ENCODE peak calls at places on chromosomes 7 and 10, in nine cellular contexts. S is A549, Z is GM10248, L is thoracic aorta, U is B cell, M is glutamatergic neuron, A is astrocyte of the spinal cord, Q is nephron progenitor cell, J is brain microvascular endothelial cell. F is an unnamed sample.

GRCh38 chr10:8581521-8582225 is 527.2 kb downstream of the GATA3 start:
- DNase-seq in S (no peak), Z (no peak), L (no peak), U (no peak), M (no peak), A (no peak), Q (no peak), J (no peak), F (no peak)

GRCh38 chr7:100983451-100984187 is 14.3 kb downstream of the MUC12 start:
- DNase-seq in S (peak), Z (no peak), L (no peak), U (no peak), M (no peak), A (no peak), Q (no peak), J (peak), F (no peak)

GRCh38 chr10:74058658-74059057 is 60.7 kb downstream of the VCL start:
- DNase-seq in S (peak), Z (peak), L (no peak), U (peak), M (no peak), A (no peak), Q (no peak), J (no peak), F (no peak)

GRCh38 chr7:83467493-83467892 is 181.4 kb downstream of the SEMA3E start:
- DNase-seq in S (no peak), Z (no peak), L (no peak), U (no peak), M (no peak), A (no peak), Q (no peak), J (no peak), F (no peak)

GRCh38 chr10:71684356-71685173 is 35.0 kb downstream of the C10orf105 start:
- DNase-seq in S (peak), Z (no peak), L (no peak), U (no peak), M (no peak), A (no peak), Q (no peak), J (no peak), F (no peak)

GRCh38 chr10:110936757-110937156 is 17.4 kb downstream of the SHOC2 start:
- DNase-seq in S (no peak), Z (no peak), L (no peak), U (no peak), M (no peak), A (no peak), Q (no peak), J (no peak), F (no peak)

GRCh38 chr7:23333671-23334246 is 34.6 kb downstream of the MALSU1 start:
- DNase-seq in S (peak), Z (no peak), L (no peak), U (no peak), M (no peak), A (peak), Q (no peak), J (peak), F (no peak)

GRCh38 chr7:28964056-28964455 is 5.9 kb upstream of the TRIL start:
- DNase-seq in S (no peak), Z (no peak), L (no peak), U (no peak), M (no peak), A (no peak), Q (no peak), J (no peak), F (no peak)

GRCh38 chr7:158530800-158531609 is 56.6 kb downstream of the PTPRN2 start:
- DNase-seq in S (no peak), Z (no peak), L (no peak), U (no peak), M (no peak), A (no peak), Q (no peak), J (no peak), F (no peak)

GRCh38 chr10:35372329-35372728 is 36.0 kb downstream of the CCNY start:
- DNase-seq in S (no peak), Z (no peak), L (no peak), U (no peak), M (no peak), A (peak), Q (no peak), J (no peak), F (no peak)

GRCh38 chr7:117278040-117278439 is 44.8 kb downstream of the WNT2 start:
- DNase-seq in S (no peak), Z (no peak), L (no peak), U (no peak), M (no peak), A (no peak), Q (no peak), J (no peak), F (no peak)

GRCh38 chr10:84423729-84424128 is 95.3 kb downstream of the CCSER2 start:
- DNase-seq in S (no peak), Z (no peak), L (no peak), U (no peak), M (no peak), A (no peak), Q (no peak), J (no peak), F (no peak)

GRCh38 chr7:39811161-39811614 is 138.9 kb upstream of the CDK13 start:
- DNase-seq in S (peak), Z (no peak), L (no peak), U (no peak), M (no peak), A (peak), Q (peak), J (no peak), F (no peak)

GRCh38 chr7:149133311-149133710 is 7.2 kb upstream of the ZNF425 start:
- DNase-seq in S (no peak), Z (no peak), L (no peak), U (no peak), M (no peak), A (no peak), Q (no peak), J (no peak), F (no peak)

GRCh38 chr10:13990392-13990805 is 340.3 kb downstream of the FRMD4A start:
- DNase-seq in S (no peak), Z (no peak), L (no peak), U (no peak), M (no peak), A (no peak), Q (peak), J (no peak), F (peak)

GRCh38 chr10:119742988-119743646 is 17.3 kb downstream of the INPP5F start:
- DNase-seq in S (no peak), Z (no peak), L (no peak), U (no peak), M (no peak), A (no peak), Q (peak), J (peak), F (no peak)

DNA sequence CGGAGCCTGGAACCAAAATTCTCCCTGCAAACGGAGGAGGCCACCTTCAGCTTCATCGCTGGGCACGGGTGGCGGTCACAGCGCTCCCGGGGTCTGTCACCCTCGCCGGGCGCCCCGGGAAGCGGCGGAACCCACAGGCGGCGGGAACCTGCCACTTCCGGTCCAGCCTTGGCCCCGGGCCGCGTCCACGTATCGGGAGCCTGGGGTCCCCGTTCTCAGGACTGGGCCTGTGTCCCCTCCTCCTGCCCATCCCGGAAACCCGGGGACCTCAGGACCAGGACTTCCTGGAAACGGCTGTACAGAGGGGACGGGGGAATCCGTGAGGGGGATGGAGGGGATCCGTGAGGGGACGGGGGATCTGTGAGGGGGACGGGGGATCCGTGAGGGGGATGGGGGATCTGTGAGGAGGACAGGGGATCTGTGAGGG is 25.4 kb downstream of the PDGFA start:
- DNase-seq in S (no peak), Z (peak), L (no peak), U (no peak), M (peak), A (no peak), Q (no peak), J (no peak), F (no peak)
- TF ChIP-seq CTCF in S (no peak), Z (no peak), L (no peak), U (no peak), M (no peak), A (no peak), Q (no peak), J (no peak), F (no peak)

DNA sequence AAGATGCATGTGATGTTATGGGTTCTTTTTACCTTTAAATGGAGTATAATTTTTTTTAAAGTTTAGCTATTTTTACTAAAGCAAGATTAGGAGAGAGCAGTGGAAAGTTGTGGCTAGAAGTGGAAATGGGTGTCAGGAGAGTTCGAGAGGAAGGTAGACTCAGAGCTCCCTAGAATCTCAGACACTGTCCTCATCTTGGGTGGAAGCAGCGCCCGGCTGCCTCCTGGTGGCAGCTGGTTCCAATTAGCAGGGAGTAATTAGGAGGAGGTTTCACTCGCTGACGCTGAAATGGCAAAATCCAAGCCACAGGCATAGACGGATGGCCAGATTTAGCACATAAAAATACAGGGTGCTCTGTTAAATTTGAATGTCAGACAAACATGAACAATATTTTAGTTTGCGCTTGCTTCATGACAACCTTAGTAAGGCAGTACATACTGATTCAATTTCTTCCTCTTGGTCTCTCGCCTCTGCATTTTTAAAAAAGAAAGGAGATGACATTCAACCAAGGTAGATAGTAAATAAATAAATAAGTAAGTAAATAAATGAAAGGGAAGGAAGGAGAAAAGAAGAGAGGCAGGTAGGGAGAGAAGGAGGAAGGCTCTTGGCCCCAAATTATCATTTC is 58.5 kb downstream of the LGI1 start:
- DNase-seq in S (peak), Z (peak), L (no peak), U (no peak), M (peak), A (peak), Q (peak), J (peak), F (peak)
- TF ChIP-seq CTCF in S (peak), Z (peak), L (peak), U (peak), M (peak), A (peak), Q (peak), J (peak), F (peak)

GRCh38 chr7:47337531-47337930 is 244.4 kb downstream of the TNS3 start:
- DNase-seq in S (peak), Z (peak), L (no peak), U (no peak), M (no peak), A (no peak), Q (no peak), J (no peak), F (no peak)
- TF ChIP-seq CTCF in S (no peak), Z (peak), L (no peak), U (no peak), M (no peak), A (no peak), Q (no peak), J (peak), F (no peak)

GRCh38 chr7:3301831-3302618 is 973 bp downstream of the SDK1 start:
- DNase-seq in S (peak), Z (no peak), L (no peak), U (no peak), M (peak), A (peak), Q (peak), J (no peak), F (no peak)
- TF ChIP-seq CTCF in S (no peak), Z (no peak), L (peak), U (no peak), M (no peak), A (peak), Q (no peak), J (peak), F (no peak)

GRCh38 chr10:18421726-18422293 is 229.6 kb downstream of the NSUN6 start:
- DNase-seq in S (no peak), Z (no peak), L (no peak), U (no peak), M (no peak), A (no peak), Q (no peak), J (no peak), F (no peak)

GRCh38 chr10:18414061-18414460 is 237.3 kb downstream of the NSUN6 start:
- DNase-seq in S (no peak), Z (no peak), L (no peak), U (no peak), M (no peak), A (no peak), Q (no peak), J (no peak), F (no peak)

GRCh38 chr10:18418579-18419210 is 232.7 kb downstream of the NSUN6 start:
- DNase-seq in S (no peak), Z (no peak), L (no peak), U (no peak), M (no peak), A (no peak), Q (no peak), J (peak), F (no peak)

GRCh38 chr10:18419945-18420344 is 231.4 kb downstream of the NSUN6 start:
- DNase-seq in S (no peak), Z (no peak), L (no peak), U (no peak), M (no peak), A (no peak), Q (no peak), J (no peak), F (no peak)

DNA sequence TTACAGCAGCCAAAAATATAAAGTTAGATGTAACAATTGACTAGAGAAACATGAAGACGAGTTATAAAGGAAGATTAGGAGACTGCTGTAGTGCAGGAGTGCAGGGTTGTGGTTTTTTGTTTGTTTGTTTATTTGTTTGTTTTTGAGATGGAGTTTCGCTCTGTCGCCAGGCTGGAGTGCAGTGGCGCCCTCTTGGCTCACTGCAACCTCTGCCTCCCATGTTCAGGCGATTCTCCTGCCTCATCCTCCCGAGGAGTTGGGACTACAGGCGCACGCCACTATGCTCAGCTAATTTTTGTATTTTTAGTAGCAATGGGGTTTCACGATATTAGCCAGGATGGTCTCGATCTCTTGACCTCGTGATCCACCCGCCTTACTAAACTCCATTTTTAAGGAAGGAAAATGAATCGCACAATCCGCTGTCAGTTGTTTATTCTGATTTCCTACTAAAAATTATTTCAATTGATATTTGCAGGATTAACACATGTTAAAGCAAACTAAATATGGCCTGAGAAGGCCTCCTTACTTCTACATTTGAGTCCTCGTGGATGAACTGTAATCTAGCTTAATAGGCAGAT is 233.3 kb downstream of the NSUN6 start:
- DNase-seq in S (no peak), Z (no peak), L (no peak), U (no peak), M (no peak), A (no peak), Q (no peak), J (no peak), F (no peak)
- TF ChIP-seq CTCF in S (no peak), Z (no peak), L (no peak), U (no peak), M (no peak), A (no peak), Q (no peak), J (no peak), F (no peak)

GRCh38 chr7:42289473-42289872 is 52.5 kb upstream of the GLI3 start:
- DNase-seq in S (no peak), Z (no peak), L (no peak), U (no peak), M (no peak), A (no peak), Q (no peak), J (no peak), F (no peak)

GRCh38 chr7:42283553-42283952 is 46.5 kb upstream of the GLI3 start:
- DNase-seq in S (no peak), Z (no peak), L (no peak), U (no peak), M (no peak), A (peak), Q (no peak), J (no peak), F (no peak)

DNA sequence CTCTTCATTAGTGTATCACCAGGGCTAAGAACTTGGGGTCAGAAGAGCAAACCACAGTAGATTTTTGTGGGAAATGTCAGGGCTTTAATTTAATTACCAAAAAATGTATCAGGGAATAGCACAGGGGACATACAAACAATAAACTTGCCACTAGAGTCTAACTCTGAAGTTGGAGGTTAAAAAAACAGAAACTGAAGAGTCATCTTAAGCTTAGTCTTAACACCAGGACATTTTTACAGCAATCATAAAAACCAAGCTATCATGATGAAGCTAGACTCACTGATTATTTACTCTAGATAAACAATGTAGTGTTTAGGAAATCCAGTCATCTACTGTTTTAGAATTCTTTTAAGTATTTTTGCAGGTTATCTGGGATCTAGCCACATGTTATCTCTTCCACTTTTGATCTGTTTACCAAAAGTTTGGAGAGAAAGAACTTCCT is 48.4 kb upstream of the GLI3 start:
- DNase-seq in S (no peak), Z (no peak), L (no peak), U (no peak), M (no peak), A (no peak), Q (no peak), J (no peak), F (no peak)
- TF ChIP-seq CTCF in S (no peak), Z (no peak), L (no peak), U (no peak), M (no peak), A (no peak), Q (no peak), J (no peak), F (no peak)

DNA sequence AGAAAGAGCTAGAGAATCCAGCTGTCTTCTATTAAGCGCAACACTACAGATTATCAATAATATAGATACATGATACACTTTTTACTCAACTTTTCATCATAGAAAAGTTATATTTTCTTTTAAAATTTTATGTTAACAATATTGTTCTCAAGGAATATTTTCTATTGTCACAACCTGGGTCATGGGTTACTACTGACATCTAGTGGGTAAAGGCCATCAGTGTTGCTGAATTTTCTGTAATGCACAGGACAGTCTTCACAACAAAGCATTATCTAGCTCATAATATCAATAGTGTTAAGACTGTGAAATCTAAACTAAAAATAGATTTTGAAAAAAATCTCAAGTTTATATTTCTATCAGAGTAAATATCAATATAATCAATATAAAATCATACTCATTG is 209.8 kb downstream of the ZNF33B start:
- DNase-seq in S (no peak), Z (no peak), L (no peak), U (no peak), M (no peak), A (no peak), Q (no peak), J (no peak), F (no peak)
- TF ChIP-seq CTCF in S (peak), Z (peak), L (no peak), U (no peak), M (no peak), A (no peak), Q (no peak), J (peak), F (no peak)